ENCODE peak calls at places on chromosome 17, in four cellular contexts. Y is NT2/D1, O is lung, Q is transverse colon. F is an unnamed sample. For H3K9me3, the result is how much of the 10 kb centered on the place peaks cover.

GRCh38 chr17:62791235-62792121 is 16.6 kb downstream of the MARCHF10 start:
- DNase-seq in Y (no peak), O (no peak), Q (no peak), F (no peak)

GRCh38 chr17:80645706-80646325 is 101.2 kb downstream of the RPTOR start:
- DNase-seq in Y (no peak), O (no peak), Q (no peak), F (no peak)

GRCh38 chr17:59830007-59830630 is 62.6 kb downstream of the TUBD1 start:
- DNase-seq in Y (no peak), O (no peak), Q (no peak), F (no peak)

GRCh38 chr17:5097101-5097834 is 14.4 kb downstream of the ZNF232 start:
- DNase-seq in Y (peak), O (no peak), Q (peak), F (peak)

GRCh38 chr17:80872011-80872929 is 119.4 kb upstream of the CHMP6 start:
- DNase-seq in Y (no peak), O (no peak), Q (no peak), F (no peak)

GRCh38 chr17:48150602-48151001 is 43.0 kb downstream of the SNX11 start:
- DNase-seq in Y (no peak), O (no peak), Q (no peak), F (no peak)

GRCh38 chr17:56136316-56136715 is 17.0 kb upstream of the ANKFN1 start:
- DNase-seq in Y (no peak), O (no peak), Q (no peak), F (no peak)

GRCh38 chr17:68433911-68434503 is 23.3 kb downstream of the WIPI1 start:
- DNase-seq in Y (no peak), O (no peak), Q (no peak), F (no peak)

GRCh38 chr17:14672830-14673229 is 371.9 kb downstream of the HS3ST3B1 start:
- DNase-seq in Y (no peak), O (peak), Q (no peak), F (no peak)

GRCh38 chr17:47955497-47956461 is 1.9 kb downstream of the PRR15L start:
- DNase-seq in Y (no peak), O (peak), Q (peak), F (no peak)

GRCh38 chr17:2582493-2582892 is 11.0 kb upstream of the PAFAH1B1 start:
- DNase-seq in Y (no peak), O (no peak), Q (no peak), F (no peak)

GRCh38 chr17:13558588-13558987 is 43.1 kb downstream of the HS3ST3A1 start:
- DNase-seq in Y (no peak), O (no peak), Q (no peak), F (no peak)

GRCh38 chr17:29124931-29125270 is 55.3 kb downstream of the MYO18A start:
- DNase-seq in Y (no peak), O (peak), Q (peak), F (no peak)

GRCh38 chr17:65434251-65434650 is 127.2 kb downstream of the AXIN2 start:
- DNase-seq in Y (no peak), O (no peak), Q (no peak), F (no peak)

GRCh38 chr17:4551141-4551540 is 4.0 kb downstream of the MYBBP1A start:
- DNase-seq in Y (no peak), O (no peak), Q (no peak), F (no peak)

GRCh38 chr17:69506489-69506888 is 92.0 kb downstream of the MAP2K6 start:
- DNase-seq in Y (no peak), O (no peak), Q (no peak), F (no peak)

GRCh38 chr17:38800237-38800760 is 943 bp upstream of the PIP4K2B start:
- DNase-seq in Y (no peak), O (no peak), Q (no peak), F (no peak)

GRCh38 chr17:77174928-77175720 is 34.4 kb downstream of the SEC14L1 start:
- DNase-seq in Y (no peak), O (no peak), Q (no peak), F (no peak)

GRCh38 chr17:77178050-77178449 is 37.3 kb downstream of the SEC14L1 start:
- DNase-seq in Y (no peak), O (no peak), Q (no peak), F (no peak)

GRCh38 chr17:77167472-77168306 is 26.9 kb downstream of the SEC14L1 start:
- DNase-seq in Y (no peak), O (no peak), Q (no peak), F (no peak)

GRCh38 chr17:77177002-77177401 is 36.2 kb downstream of the SEC14L1 start:
- DNase-seq in Y (no peak), O (no peak), Q (no peak), F (no peak)

GRCh38 chr17:77173104-77173503 is 32.3 kb downstream of the SEC14L1 start:
- DNase-seq in Y (no peak), O (no peak), Q (no peak), F (no peak)
- H3K9me3 ChIP-seq in Y (half or more), O (under half), Q (under half), F (under half)

GRCh38 chr17:39823407-39824054 is 40.6 kb downstream of the IKZF3 start:
- DNase-seq in Y (no peak), O (no peak), Q (no peak), F (no peak)
- H3K9me3 ChIP-seq in Y (under half), O (under half), Q (under half), F (under half)

DNA sequence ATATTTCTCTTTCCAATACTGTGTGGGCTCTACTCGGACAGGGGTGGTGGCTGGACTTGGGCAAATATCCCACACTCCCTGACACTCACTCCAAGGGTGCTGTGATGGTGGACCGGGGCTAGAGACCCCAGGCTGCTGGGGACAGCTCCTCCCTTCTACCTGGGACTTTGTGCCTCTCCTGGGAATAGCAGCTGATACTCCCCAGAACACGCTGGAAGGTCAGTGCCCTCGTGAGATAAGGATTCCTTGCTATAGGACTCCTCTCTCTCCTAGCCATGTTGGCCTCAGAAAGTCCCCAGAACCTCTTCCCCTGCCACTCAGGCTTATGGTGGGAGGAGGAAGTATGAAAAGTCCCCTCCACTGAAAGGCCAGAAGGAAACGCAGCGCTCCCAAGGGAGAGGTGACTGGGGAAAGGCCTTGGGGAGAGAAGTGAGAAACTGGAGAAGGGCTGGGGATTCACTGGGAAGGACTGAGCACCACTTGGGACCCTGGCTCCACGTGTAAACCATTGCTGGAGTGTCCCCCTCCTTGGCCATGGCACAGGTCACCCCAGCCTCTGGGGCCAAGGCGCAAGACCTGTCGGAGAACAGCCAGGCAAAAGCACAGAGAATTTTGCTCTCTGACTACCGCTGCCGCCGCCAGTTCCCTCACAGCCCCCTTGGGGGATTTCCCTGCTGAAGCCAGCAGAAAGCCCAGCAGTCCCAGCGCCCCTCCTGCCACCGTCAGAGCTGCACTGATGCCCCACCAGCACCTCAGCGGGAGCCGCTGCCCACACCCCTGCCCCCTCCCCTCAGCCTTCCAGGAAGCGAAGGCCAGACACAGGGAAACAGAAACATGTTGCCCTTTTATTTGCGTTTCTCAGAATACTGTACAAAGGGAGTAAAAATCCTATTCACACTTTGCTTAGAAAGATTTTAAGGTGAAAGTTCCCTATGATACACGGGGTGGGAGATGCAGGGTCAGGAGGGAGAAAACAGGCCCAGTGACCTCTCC is 2.1 kb upstream of the GSDMB start:
- DNase-seq in Y (no peak), O (no peak), Q (no peak), F (peak)
- H3K9me3 ChIP-seq in Y (under half), O (under half), Q (under half), F (under half)

GRCh38 chr17:22131740-22132139 is 439.4 kb downstream of the KCNJ18 start:
- DNase-seq in Y (no peak), O (no peak), Q (no peak), F (no peak)
- H3K9me3 ChIP-seq in Y (under half), O (under half), Q (under half), F (under half)